ENCODE peak calls at places on chromosomes 11 and 22, in nine cellular contexts. A is fibroblast of the conjunctiva; S is activated CD4-positive, alpha-beta T cell treated with anti-CD3 and anti-CD28 coated beads, Interleukin-2, amount 10 ng/mL, durations not matched to agents 7 days and 5 days; R is globus pallidus; J is upper lobe of right lung; X is stimulated activated CD4-positive, alpha-beta T cell treated with anti-CD3 and anti-CD28 coated beads, Interleukin-12 subunit alpha, Interleukin-12 subunit beta, amount 100 ng/mL, for 48 hours; D is NCI-H2081; Z is bronchial epithelial cell; G is activated CD4-positive, alpha-beta memory T cell treated with anti-CD3 and anti-CD28 coated beads for 36 hours. O is an unnamed sample.

GRCh38 chr11:75625970-75626691 is 42.7 kb downstream of the MAP6 start:
- DNase-seq in J (no peak), S (no peak), G (no peak), D (no peak), X (no peak), Z (peak), R (no peak), A (peak), O (no peak)

GRCh38 chr11:95708681-95709080 is 80.9 kb downstream of the FAM76B start:
- DNase-seq in Z (no peak), X (no peak), D (no peak), A (no peak), G (no peak), S (no peak), R (no peak), J (no peak), O (no peak)

GRCh38 chr11:1707751-1708150 is 10.8 kb downstream of the KRTAP5-6 start:
- DNase-seq in R (no peak), G (no peak), A (no peak), S (no peak), D (no peak), X (no peak), Z (no peak), J (no peak), O (no peak)

GRCh38 chr11:66720223-66720898 is 8.7 kb downstream of the SPTBN2 start:
- DNase-seq in S (peak), X (peak), A (peak), G (peak), Z (peak), R (no peak), J (peak), D (peak), O (no peak)

GRCh38 chr11:107018274-107018901 is at the start of gene GUCY1A2:
- DNase-seq in J (no peak), Z (no peak), X (no peak), D (peak), S (no peak), R (peak), A (no peak), G (no peak), O (no peak)

GRCh38 chr11:111983187-111983986 is 41.8 kb upstream of the DLAT start:
- DNase-seq in S (no peak), G (no peak), X (no peak), D (peak), J (peak), R (peak), A (no peak), Z (peak), O (no peak)

GRCh38 chr22:40276877-40277823 is 69.2 kb upstream of the ADSL start:
- DNase-seq in A (peak), X (no peak), R (no peak), Z (peak), S (no peak), D (no peak), G (no peak), J (no peak), O (no peak)

GRCh38 chr11:130452941-130453340 is 4.5 kb downstream of the ADAMTS15 start:
- DNase-seq in S (no peak), J (no peak), G (no peak), R (no peak), D (no peak), Z (no peak), A (no peak), X (no peak), O (no peak)

GRCh38 chr22:45949921-45950320 is 27.0 kb downstream of the WNT7B start:
- DNase-seq in Z (no peak), G (no peak), D (no peak), A (no peak), R (no peak), X (no peak), S (no peak), J (no peak), O (no peak)

GRCh38 chr22:42976131-42976530 is 38.8 kb downstream of the PACSIN2 start:
- DNase-seq in X (no peak), D (no peak), G (no peak), S (no peak), R (no peak), Z (no peak), J (no peak), A (no peak), O (no peak)

GRCh38 chr22:47146391-47146790 is 383.9 kb downstream of the TBC1D22A start:
- DNase-seq in X (no peak), A (no peak), J (no peak), Z (no peak), D (no peak), S (no peak), R (no peak), G (no peak), O (no peak)

O was measured in activated T-helper 9 cell treated with anti-CD3 and anti-CD28 coated beads, Interleukin-2, amount 50 U/mL, for 16 hours.